ENCODE peak calls at places on chromosomes 7 and 10, in five cellular contexts. H is H9, D is H1, S is trophoblast cell, F is IMR-90. A is an unnamed sample.

GRCh38 chr7:159147687-159148086 is 3.0 kb upstream of the VIPR2 start:
- DNase-seq in H (no peak), D (no peak), S (no peak), F (no peak), A (no peak)

GRCh38 chr10:109992485-109992884 is 15.3 kb upstream of the ADD3 start:
- DNase-seq in H (no peak), D (no peak), S (no peak), F (peak; percentile 86), A (no peak)

GRCh38 chr10:29063806-29064644 is 224.8 kb upstream of the LYZL1 start:
- DNase-seq in H (no peak), D (no peak), S (peak; percentile 77), F (peak; percentile 52), A (no peak)

GRCh38 chr7:107332488-107333269 is 137.2 kb upstream of the GPR22 start:
- DNase-seq in H (no peak), D (no peak), S (no peak), F (no peak), A (no peak)

GRCh38 chr10:72009430-72010081 is 45.4 kb downstream of the CHST3 start:
- DNase-seq in H (no peak), D (no peak), S (peak; percentile 72), F (peak; percentile 94), A (peak; percentile 27)

GRCh38 chr7:28078036-28078901 is 102.3 kb downstream of the JAZF1 start:
- DNase-seq in H (no peak), D (no peak), S (no peak), F (peak; percentile 62), A (no peak)

GRCh38 chr10:92696606-92697383 is 7.0 kb downstream of the HHEX start:
- DNase-seq in H (peak; percentile 41), D (no peak), S (no peak), F (no peak), A (no peak)

GRCh38 chr7:70420263-70420662 is 711.7 kb upstream of the GALNT17 start:
- DNase-seq in H (no peak), D (no peak), S (no peak), F (no peak), A (no peak)

GRCh38 chr7:2253021-2253420 is 11.0 kb downstream of the NUDT1 start:
- DNase-seq in H (no peak), D (no peak), S (no peak), F (no peak), A (no peak)

GRCh38 chr7:2251841-2252771 is 10.1 kb downstream of the NUDT1 start:
- DNase-seq in H (no peak), D (no peak), S (no peak), F (no peak), A (no peak)

GRCh38 chr7:2247141-2247985 is 5.3 kb downstream of the NUDT1 start:
- DNase-seq in H (peak; percentile 75), D (peak; percentile 92), S (no peak), F (no peak), A (no peak)

GRCh38 chr7:2248984-2249694 is 7.1 kb downstream of the NUDT1 start:
- DNase-seq in H (peak; percentile 54), D (no peak), S (peak; percentile 4), F (peak; percentile 97), A (no peak)

GRCh38 chr7:2249744-2250323 is 7.8 kb downstream of the NUDT1 start:
- DNase-seq in H (no peak), D (no peak), S (no peak), F (no peak), A (no peak)
- H2AK5ac ChIP-seq in H (no peak overlapping the region), D (no peak overlapping the region), S (no peak overlapping the region), F (peak overlapping the region; percentile 100), A (peak overlapping the region; percentile 90)

DNA sequence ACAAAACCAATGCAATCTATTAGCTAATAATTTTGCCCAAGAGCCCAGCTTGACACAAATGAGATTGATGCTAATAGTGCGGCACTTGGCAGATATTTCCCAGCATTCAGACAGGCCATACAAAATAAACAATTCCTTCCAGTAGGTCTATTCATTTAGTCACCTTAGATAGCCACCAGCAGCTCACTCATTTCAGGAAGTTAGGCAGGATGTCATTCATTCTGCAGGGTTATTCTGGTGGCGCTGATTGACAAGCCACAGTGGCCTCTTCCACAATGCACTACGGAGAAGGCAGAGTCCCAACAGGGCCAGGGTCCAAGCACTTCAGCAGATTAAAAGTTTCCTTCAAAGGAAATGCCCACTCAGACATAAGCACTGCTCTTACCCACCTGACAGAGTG is 55.8 kb downstream of the PIK3AP1 start:
- DNase-seq in H (no peak), D (no peak), S (no peak), F (no peak), A (no peak)
- H2AK5ac ChIP-seq in H (no peak overlapping the region), D (no peak overlapping the region), S (no peak overlapping the region), F (peak overlapping the region; percentile 13), A (no peak overlapping the region)

GRCh38 chr7:39269034-39269433 is 291.3 kb downstream of the POU6F2 start:
- DNase-seq in H (no peak), D (no peak), S (no peak), F (no peak), A (no peak)
- H2AK5ac ChIP-seq in H (no peak overlapping the region), D (no peak overlapping the region), S (no peak overlapping the region), F (no peak overlapping the region), A (no peak overlapping the region)

GRCh38 chr10:122879339-122880273 is at the start of gene FAM24B:
- DNase-seq in H (peak; percentile 84), D (peak; percentile 52), S (peak; percentile 96), F (peak; percentile 98), A (peak; percentile 68)
- H2AK5ac ChIP-seq in H (no peak within 1 kb of the TSS), D (peak within 1 kb of the TSS; percentile 17), S (no peak within 1 kb of the TSS), F (peak within 1 kb of the TSS; percentile 8), A (peak within 1 kb of the TSS; percentile 48)

DNA sequence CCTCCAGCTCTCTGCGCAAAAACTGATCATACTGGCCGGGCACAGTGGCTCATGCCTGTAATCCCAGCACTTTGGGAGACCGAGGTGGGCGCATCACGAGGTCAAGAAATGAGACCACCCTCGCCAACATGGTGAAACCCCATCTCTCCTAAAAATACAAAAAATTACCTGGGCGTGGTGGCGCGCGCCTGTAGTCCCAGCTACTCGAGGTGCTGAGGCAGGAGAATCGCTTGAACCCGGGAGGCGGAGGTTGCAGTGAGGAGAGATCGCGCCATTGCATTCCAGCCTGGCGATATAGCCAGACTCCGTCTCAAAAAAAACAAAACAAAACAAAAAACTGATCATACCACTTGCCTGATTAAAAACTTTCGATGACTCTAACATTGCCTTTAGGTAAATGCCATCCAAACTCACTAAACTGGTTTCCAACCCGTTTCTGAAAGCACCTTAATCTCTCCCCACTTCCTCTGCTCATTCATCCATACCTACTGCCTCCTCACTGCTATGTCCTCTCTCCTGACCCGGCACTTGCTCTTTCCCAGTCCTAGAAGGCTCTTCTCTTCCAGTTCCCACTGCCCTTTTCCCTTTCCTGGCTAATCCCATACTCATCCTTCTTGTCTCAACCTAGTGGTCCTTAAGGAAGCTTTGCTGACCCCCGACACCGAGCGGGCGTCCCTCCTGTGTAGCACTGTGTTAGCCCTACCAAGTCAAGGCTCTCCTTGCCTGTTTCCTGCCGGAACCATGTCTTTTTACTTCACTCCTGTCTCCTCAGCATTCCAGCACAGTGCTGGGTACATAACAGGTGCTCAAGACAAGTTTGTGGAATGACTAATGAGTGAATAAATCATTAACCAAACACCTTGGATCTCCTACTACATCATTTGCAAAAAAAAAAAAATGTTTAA is 686 bp upstream of the MIOS start:
- DNase-seq in H (peak; percentile 39), D (peak; percentile 58), S (peak; percentile 80), F (no peak), A (no peak)
- H2AK5ac ChIP-seq in H (no peak overlapping the region), D (no peak overlapping the region), S (peak overlapping the region; percentile 39), F (no peak overlapping the region), A (no peak overlapping the region)

DNA sequence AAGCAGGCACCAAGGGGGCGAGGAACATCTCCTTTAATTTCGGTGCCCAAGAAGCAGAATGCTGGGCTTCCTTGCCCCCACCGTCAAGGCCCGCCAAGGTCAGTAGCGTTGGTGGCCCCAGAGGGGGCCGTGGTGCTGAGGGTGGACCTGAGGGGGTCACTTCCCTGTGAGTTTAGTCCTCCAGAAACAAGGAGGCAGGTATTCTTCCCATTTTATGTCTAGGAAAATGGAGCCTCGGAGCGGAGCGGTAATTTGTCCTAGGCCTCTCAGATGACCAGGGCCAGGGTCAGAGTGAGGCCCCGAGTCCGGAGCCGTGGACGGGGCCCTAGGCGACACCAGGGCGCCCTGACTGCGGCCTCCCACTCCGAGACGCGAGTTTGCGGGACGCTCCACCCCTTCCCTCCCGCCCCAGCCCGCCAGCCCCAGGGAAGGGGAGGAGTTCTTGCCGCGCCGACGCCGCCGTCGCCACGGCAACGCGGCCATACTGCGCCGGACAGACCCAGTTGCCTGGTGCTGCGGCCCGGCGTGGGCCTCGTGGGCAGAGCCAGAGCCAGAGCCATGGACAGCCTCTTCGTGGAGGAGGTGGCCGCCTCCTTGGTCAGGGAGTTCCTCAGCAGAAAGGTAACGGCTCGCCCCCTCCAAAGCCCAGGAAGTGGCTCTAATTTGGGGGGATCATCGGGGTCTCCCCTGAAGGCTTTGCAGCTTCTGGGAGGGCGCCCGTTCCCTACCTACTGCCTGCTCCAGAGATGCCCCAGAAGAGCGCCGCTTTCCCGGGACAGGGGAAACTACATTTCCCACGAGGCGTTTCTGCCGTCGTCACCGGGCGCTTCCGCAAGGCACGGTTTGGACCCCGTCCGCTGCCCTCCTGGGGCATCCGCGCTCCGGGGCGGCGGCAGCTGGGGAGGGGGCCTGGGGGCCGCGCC is at the start of gene MINDY4:
- DNase-seq in H (peak; percentile 87), D (peak; percentile 86), S (peak; percentile 65), F (peak; percentile 80), A (peak; percentile 79)
- H2AK5ac ChIP-seq in H (no peak within 1 kb of the TSS), D (no peak within 1 kb of the TSS), S (no peak within 1 kb of the TSS), F (peak within 1 kb of the TSS; percentile 57), A (peak within 1 kb of the TSS; percentile 29)

GRCh38 chr7:135208417-135208793 is 2.9 kb downstream of the WDR91 start:
- DNase-seq in H (no peak), D (no peak), S (no peak), F (no peak), A (no peak)

GRCh38 chr7:135205850-135206249 is 5.5 kb downstream of the WDR91 start:
- DNase-seq in H (no peak), D (no peak), S (no peak), F (no peak), A (no peak)

GRCh38 chr7:135207739-135208416 is 3.4 kb downstream of the WDR91 start:
- DNase-seq in H (no peak), D (no peak), S (no peak), F (no peak), A (no peak)

GRCh38 chr7:135209225-135209834 is 2.0 kb downstream of the WDR91 start:
- DNase-seq in H (no peak), D (no peak), S (no peak), F (no peak), A (no peak)

GRCh38 chr7:135206887-135207738 is 4.2 kb downstream of the WDR91 start:
- DNase-seq in H (no peak), D (no peak), S (no peak), F (no peak), A (no peak)
- H2AK5ac ChIP-seq in H (no peak overlapping the region), D (no peak overlapping the region), S (no peak overlapping the region), F (no peak overlapping the region), A (no peak overlapping the region)

DNA sequence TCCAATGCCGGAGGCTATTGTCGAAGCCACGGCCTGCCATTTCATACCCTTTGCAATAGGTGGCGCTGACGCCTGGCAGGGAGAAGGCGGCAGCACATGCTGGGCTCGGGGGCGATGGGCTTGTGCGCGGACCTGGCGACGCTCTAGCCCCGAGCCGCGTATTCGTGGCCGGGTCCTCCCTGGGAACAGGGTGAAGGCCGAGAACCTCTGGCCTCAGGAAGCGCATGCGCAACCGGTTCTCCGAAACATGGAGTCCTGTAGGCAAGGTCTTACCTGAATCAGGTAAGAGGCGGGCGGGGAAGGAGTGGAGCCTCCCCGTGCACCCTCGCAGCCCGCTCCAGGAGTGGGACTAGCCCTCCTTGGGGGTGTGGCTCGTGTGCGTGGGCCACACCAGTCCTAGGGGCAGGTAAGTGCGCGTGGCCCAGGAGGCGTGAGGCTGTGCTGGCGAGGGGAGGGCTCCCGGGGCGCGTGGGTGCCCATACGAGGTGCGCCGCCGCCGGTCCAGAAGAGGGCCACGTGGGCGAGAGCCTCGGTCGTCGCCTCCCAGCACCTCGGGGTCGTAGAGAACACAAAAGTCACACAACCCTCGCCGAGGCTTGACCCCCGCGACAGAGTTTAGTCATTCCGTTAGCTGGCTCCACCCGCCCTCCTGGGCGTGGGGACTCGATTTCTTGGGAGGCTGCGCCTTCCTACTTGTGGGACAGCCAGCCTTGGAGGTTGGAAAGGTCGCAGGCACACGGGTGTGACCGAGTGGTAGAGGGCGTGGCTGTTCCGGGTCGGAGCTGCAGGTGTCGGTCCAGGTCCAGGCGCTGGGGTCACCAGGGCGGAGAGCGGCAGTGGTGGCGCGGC is 5.5 kb upstream of the MEST start:
- DNase-seq in H (peak; percentile 95), D (peak; percentile 87), S (peak; percentile 69), F (no peak), A (peak; percentile 71)
- H2AK5ac ChIP-seq in H (no peak overlapping the region), D (no peak overlapping the region), S (peak overlapping the region; percentile 44), F (no peak overlapping the region), A (peak overlapping the region; percentile 93)